ENCODE peak calls at places on chromosomes 4 and X, in eight cellular contexts. J, S, V, G, R, T, X and H are unnamed samples.

GRCh38 chrX:129983575-129984131 is 1.2 kb downstream of the BCORL1 start:
- DNase-seq in J (no peak), S (no peak), V (no peak), G (peak), R (no peak), T (no peak), X (no peak), H (peak)

GRCh38 chr4:85952982-85953650 is 406.7 kb downstream of the MAPK10 start:
- DNase-seq in J (no peak), S (no peak), V (no peak), G (no peak), R (no peak), T (no peak), X (no peak), H (no peak)

GRCh38 chrX:19889582-19890342 is 2.4 kb upstream of the SH3KBP1 start:
- DNase-seq in J (peak), S (peak), V (peak), G (no peak), R (no peak), T (peak), X (no peak), H (no peak)

GRCh38 chr4:4477391-4477790 is 64.5 kb downstream of the STX18 start:
- DNase-seq in J (no peak), S (no peak), V (no peak), G (no peak), R (no peak), T (no peak), X (no peak), H (no peak)

GRCh38 chr4:111400736-111401135 is 744.5 kb upstream of the FAM241A start:
- DNase-seq in J (peak), S (peak), V (no peak), G (no peak), R (peak), T (no peak), X (no peak), H (no peak)

GRCh38 chr4:180058731-180059215 is 2184.4 kb upstream of the TENM3 start:
- DNase-seq in J (peak), S (no peak), V (no peak), G (peak), R (no peak), T (no peak), X (peak), H (no peak)

GRCh38 chrX:37746268-37746931 is 33.5 kb upstream of the CYBB start:
- DNase-seq in J (peak), S (peak), V (no peak), G (no peak), R (no peak), T (no peak), X (no peak), H (no peak)

GRCh38 chr4:98612318-98613250 is 45.8 kb downstream of the TSPAN5 start:
- DNase-seq in J (no peak), S (no peak), V (no peak), G (no peak), R (no peak), T (no peak), X (no peak), H (no peak)

GRCh38 chr4:148442830-148443549 is 776 bp upstream of the NR3C2 start:
- DNase-seq in J (no peak), S (no peak), V (no peak), G (no peak), R (no peak), T (no peak), X (no peak), H (no peak)

GRCh38 chr4:79141530-79141929 is 184.3 kb downstream of the NAA11 start:
- DNase-seq in J (peak), S (peak), V (no peak), G (no peak), R (no peak), T (no peak), X (no peak), H (no peak)

GRCh38 chrX:103877571-103877970 is 45.5 kb upstream of the RAB9B start:
- DNase-seq in J (peak), S (peak), V (no peak), G (no peak), R (no peak), T (no peak), X (no peak), H (no peak)

GRCh38 chr4:101037938-101038413 is 309.4 kb downstream of the PPP3CA start:
- DNase-seq in J (no peak), S (no peak), V (no peak), G (no peak), R (no peak), T (no peak), X (no peak), H (no peak)

GRCh38 chr4:88008133-88008621 is 742 bp downstream of the PKD2 start:
- DNase-seq in J (peak), S (no peak), V (no peak), G (peak), R (no peak), T (no peak), X (no peak), H (no peak)

GRCh38 chr4:57074753-57075152 is 35.4 kb downstream of the IGFBP7 start:
- DNase-seq in J (peak), S (peak), V (no peak), G (no peak), R (peak), T (no peak), X (no peak), H (no peak)

GRCh38 chrX:80747832-80748231 is 61.8 kb downstream of the BRWD3 start:
- DNase-seq in J (peak), S (peak), V (no peak), G (no peak), R (no peak), T (no peak), X (no peak), H (no peak)